ENCODE peak calls at places on chromosomes 2 and 18, in nine cellular contexts. I is IMR-90, B is gastrocnemius medialis, M is upper lobe of left lung, S is heart left ventricle, Y is stomach, X is A549, D is GM12891, Q is body of pancreas. V is an unnamed sample.

GRCh38 chr2:81194581-81194980 is 890.0 kb upstream of the LRRTM1 start:
- DNase-seq in I (no peak), B (no peak), M (no peak), S (peak), Y (no peak), X (no peak), D (no peak), Q (no peak), V (no peak)

GRCh38 chr2:128799736-128800135 is 481.1 kb upstream of the HS6ST1 start:
- DNase-seq in I (no peak), B (no peak), M (peak), S (no peak), Y (no peak), X (no peak), D (no peak), Q (no peak), V (no peak)

GRCh38 chr2:197965756-197966155 is 161.4 kb downstream of the PLCL1 start:
- DNase-seq in I (no peak), B (no peak), M (no peak), S (no peak), Y (no peak), X (no peak), D (no peak), Q (no peak), V (no peak)

GRCh38 chr2:241879326-241879725 is 9.8 kb downstream of the RTP5 start:
- DNase-seq in I (no peak), B (no peak), M (no peak), S (peak), Y (no peak), X (no peak), D (no peak), Q (no peak), V (no peak)

GRCh38 chr18:36045241-36045999 is 21.9 kb downstream of the RPRD1A start:
- DNase-seq in I (no peak), B (no peak), M (no peak), S (no peak), Y (no peak), X (no peak), D (no peak), Q (no peak), V (no peak)

GRCh38 chr18:67525328-67526110 is 9.0 kb upstream of the DSEL start:
- DNase-seq in I (peak), B (peak), M (peak), S (no peak), Y (peak), X (peak), D (no peak), Q (peak), V (no peak)

GRCh38 chr2:85649201-85650190 is 18.5 kb downstream of the SFTPB start:
- DNase-seq in I (peak), B (no peak), M (no peak), S (no peak), Y (no peak), X (peak), D (no peak), Q (no peak), V (no peak)

GRCh38 chr2:8406271-8406670 is 275.6 kb upstream of the ID2 start:
- DNase-seq in I (peak), B (no peak), M (no peak), S (no peak), Y (no peak), X (no peak), D (no peak), Q (no peak), V (no peak)

GRCh38 chr18:323253-323622 is 55.4 kb upstream of the THOC1 start:
- DNase-seq in I (peak), B (no peak), M (no peak), S (no peak), Y (no peak), X (peak), D (no peak), Q (no peak), V (no peak)

GRCh38 chr2:18824915-18825314 is 235.5 kb upstream of the NT5C1B start:
- DNase-seq in I (no peak), B (no peak), M (no peak), S (no peak), Y (no peak), X (no peak), D (no peak), Q (no peak), V (no peak)

GRCh38 chr2:162839419-162839818 is 852 bp upstream of the KCNH7 start:
- DNase-seq in I (no peak), B (no peak), M (peak), S (no peak), Y (no peak), X (no peak), D (no peak), Q (no peak), V (no peak)

GRCh38 chr2:85584354-85584856 is at the start of gene VAMP5:
- DNase-seq in I (no peak), B (no peak), M (no peak), S (peak), Y (peak), X (no peak), D (peak), Q (no peak), V (peak)

GRCh38 chr2:223993634-223994232 is 36.5 kb downstream of the MRPL44 start:
- DNase-seq in I (peak), B (no peak), M (peak), S (no peak), Y (peak), X (peak), D (peak), Q (peak), V (peak)

GRCh38 chr18:27546991-27547390 is 361.9 kb upstream of the CHST9 start:
- DNase-seq in I (no peak), B (no peak), M (no peak), S (no peak), Y (no peak), X (no peak), D (no peak), Q (no peak), V (no peak)

GRCh38 chr2:32119161-32119560 is 46.5 kb upstream of the SLC30A6 start:
- DNase-seq in I (no peak), B (no peak), M (no peak), S (no peak), Y (no peak), X (no peak), D (no peak), Q (no peak), V (no peak)

GRCh38 chr2:191582355-191582754 is 95.6 kb upstream of the NABP1 start:
- DNase-seq in I (peak), B (no peak), M (no peak), S (no peak), Y (no peak), X (peak), D (no peak), Q (no peak), V (no peak)

GRCh38 chr2:57892920-57893319 is 153.7 kb upstream of the VRK2 start:
- DNase-seq in I (no peak), B (no peak), M (no peak), S (no peak), Y (no peak), X (no peak), D (no peak), Q (no peak), V (no peak)

GRCh38 chr18:69787825-69788547 is 159.7 kb downstream of the CD226 start:
- DNase-seq in I (peak), B (no peak), M (peak), S (no peak), Y (no peak), X (peak), D (no peak), Q (no peak), V (no peak)

GRCh38 chr2:12619975-12620374 is 96.8 kb upstream of the TRIB2 start:
- DNase-seq in I (peak), B (no peak), M (no peak), S (no peak), Y (no peak), X (no peak), D (no peak), Q (peak), V (no peak)

GRCh38 chr2:232929303-232930123 is 59.4 kb downstream of the SNORC start:
- DNase-seq in I (no peak), B (no peak), M (no peak), S (no peak), Y (no peak), X (no peak), D (no peak), Q (no peak), V (no peak)

GRCh38 chr2:191571163-191571769 is 106.7 kb upstream of the NABP1 start:
- DNase-seq in I (peak), B (no peak), M (no peak), S (no peak), Y (no peak), X (peak), D (no peak), Q (peak), V (peak)

GRCh38 chr2:32947076-32947483 is 327 bp downstream of the LTBP1 start:
- DNase-seq in I (no peak), B (no peak), M (no peak), S (peak), Y (no peak), X (peak), D (peak), Q (no peak), V (peak)

GRCh38 chr2:237625216-237625705 is 2.1 kb upstream of the LRRFIP1 start:
- DNase-seq in I (no peak), B (peak), M (peak), S (no peak), Y (no peak), X (no peak), D (no peak), Q (peak), V (no peak)

GRCh38 chr18:66168834-66169233 is 418.0 kb downstream of the CDH7 start:
- DNase-seq in I (no peak), B (no peak), M (no peak), S (no peak), Y (no peak), X (no peak), D (no peak), Q (peak), V (no peak)

GRCh38 chr18:48551100-48551499 is 12.3 kb downstream of the CTIF start:
- DNase-seq in I (no peak), B (no peak), M (no peak), S (no peak), Y (no peak), X (no peak), D (no peak), Q (no peak), V (no peak)

GRCh38 chr2:202911513-202912341 is at the start of the genes CARF and WDR12:
- DNase-seq in I (peak), B (peak), M (peak), S (peak), Y (peak), X (peak), D (peak), Q (peak), V (peak)

GRCh38 chr2:132776271-132776670 is 106.3 kb upstream of the LYPD1 start:
- DNase-seq in I (no peak), B (no peak), M (no peak), S (no peak), Y (no peak), X (no peak), D (no peak), Q (no peak), V (no peak)

GRCh38 chr2:138125306-138125900 is 161.1 kb downstream of the HNMT start:
- DNase-seq in I (no peak), B (no peak), M (no peak), S (no peak), Y (no peak), X (no peak), D (no peak), Q (no peak), V (no peak)

GRCh38 chr2:12303181-12304030 is 413.3 kb upstream of the TRIB2 start:
- DNase-seq in I (peak), B (no peak), M (no peak), S (no peak), Y (no peak), X (no peak), D (no peak), Q (no peak), V (no peak)

GRCh38 chr2:50786345-50786744 is 245.6 kb downstream of the NRXN1 start:
- DNase-seq in I (no peak), B (no peak), M (no peak), S (no peak), Y (no peak), X (no peak), D (no peak), Q (no peak), V (no peak)

GRCh38 chr2:24763843-24764242 is 29.3 kb downstream of the PTRHD1 start:
- DNase-seq in I (no peak), B (no peak), M (no peak), S (no peak), Y (no peak), X (no peak), D (no peak), Q (no peak), V (no peak)

GRCh38 chr18:21741511-21742322 is 1.1 kb downstream of the MIB1 start:
- DNase-seq in I (peak), B (no peak), M (peak), S (peak), Y (peak), X (peak), D (no peak), Q (peak), V (peak)

GRCh38 chr2:234953116-234954031 is 1.6 kb downstream of the SH3BP4 start:
- DNase-seq in I (no peak), B (no peak), M (peak), S (no peak), Y (peak), X (no peak), D (no peak), Q (peak), V (no peak)

GRCh38 chr2:106970471-106971261 is 84.7 kb upstream of the ST6GAL2 start:
- DNase-seq in I (peak), B (no peak), M (no peak), S (no peak), Y (no peak), X (peak), D (no peak), Q (no peak), V (no peak)

GRCh38 chr2:64538764-64539433 is 14.8 kb downstream of the AFTPH start:
- DNase-seq in I (peak), B (no peak), M (no peak), S (no peak), Y (no peak), X (no peak), D (no peak), Q (no peak), V (no peak)

GRCh38 chr2:59184281-59185020 is 943.3 kb upstream of the FANCL start:
- DNase-seq in I (no peak), B (no peak), M (no peak), S (no peak), Y (no peak), X (no peak), D (no peak), Q (no peak), V (no peak)

DNA sequence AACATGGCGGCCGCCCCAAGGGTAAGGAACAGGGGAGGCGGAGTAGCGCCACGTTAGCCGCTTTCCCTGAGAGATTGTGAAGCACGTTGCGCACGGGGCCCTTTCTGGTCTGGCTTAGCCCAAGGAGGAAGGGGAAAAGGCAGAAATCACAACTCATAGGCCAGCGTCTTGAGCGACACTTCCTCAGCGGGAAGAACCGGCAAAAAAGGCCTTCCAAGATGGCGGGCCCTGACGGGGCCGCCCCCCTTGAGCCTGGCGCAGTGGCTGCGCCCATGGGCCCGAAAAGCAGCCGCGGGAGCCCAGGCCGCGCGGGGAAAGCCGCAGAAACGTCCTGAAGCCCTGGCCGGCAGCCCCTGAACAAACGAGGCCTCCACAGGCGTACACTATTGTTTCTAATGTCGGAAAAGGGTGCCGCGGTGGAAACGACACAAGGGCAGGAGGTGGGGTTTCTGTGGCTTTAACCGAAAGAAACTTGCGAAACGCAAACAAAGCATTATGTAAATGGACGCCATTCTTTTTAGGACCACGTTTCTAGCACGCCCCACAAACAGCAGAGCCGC is 919 bp upstream of the PCBP1 start:
- DNase-seq in I (peak), B (peak), M (peak), S (peak), Y (peak), X (peak), D (no peak), Q (peak), V (peak)
- TF ChIP-seq POLR2A in I (peak), B (no peak), M (no peak), S (no peak), Y (no peak), X (peak), D (peak), Q (no peak), V (peak)

GRCh38 chr2:156334496-156335478 is 2.3 kb upstream of the NR4A2 start:
- DNase-seq in I (peak), B (peak), M (peak), S (peak), Y (peak), X (peak), D (no peak), Q (peak), V (peak)
- TF ChIP-seq POLR2A in I (peak), B (peak), M (peak), S (peak), Y (peak), X (peak), D (no peak), Q (peak), V (peak)

GRCh38 chr2:74843371-74844298 is 9.7 kb downstream of the HK2 start:
- DNase-seq in I (peak), B (no peak), M (peak), S (no peak), Y (no peak), X (no peak), D (no peak), Q (peak), V (peak)
- TF ChIP-seq POLR2A in I (no peak), B (peak), M (no peak), S (no peak), Y (no peak), X (no peak), D (no peak), Q (no peak), V (no peak)

DNA sequence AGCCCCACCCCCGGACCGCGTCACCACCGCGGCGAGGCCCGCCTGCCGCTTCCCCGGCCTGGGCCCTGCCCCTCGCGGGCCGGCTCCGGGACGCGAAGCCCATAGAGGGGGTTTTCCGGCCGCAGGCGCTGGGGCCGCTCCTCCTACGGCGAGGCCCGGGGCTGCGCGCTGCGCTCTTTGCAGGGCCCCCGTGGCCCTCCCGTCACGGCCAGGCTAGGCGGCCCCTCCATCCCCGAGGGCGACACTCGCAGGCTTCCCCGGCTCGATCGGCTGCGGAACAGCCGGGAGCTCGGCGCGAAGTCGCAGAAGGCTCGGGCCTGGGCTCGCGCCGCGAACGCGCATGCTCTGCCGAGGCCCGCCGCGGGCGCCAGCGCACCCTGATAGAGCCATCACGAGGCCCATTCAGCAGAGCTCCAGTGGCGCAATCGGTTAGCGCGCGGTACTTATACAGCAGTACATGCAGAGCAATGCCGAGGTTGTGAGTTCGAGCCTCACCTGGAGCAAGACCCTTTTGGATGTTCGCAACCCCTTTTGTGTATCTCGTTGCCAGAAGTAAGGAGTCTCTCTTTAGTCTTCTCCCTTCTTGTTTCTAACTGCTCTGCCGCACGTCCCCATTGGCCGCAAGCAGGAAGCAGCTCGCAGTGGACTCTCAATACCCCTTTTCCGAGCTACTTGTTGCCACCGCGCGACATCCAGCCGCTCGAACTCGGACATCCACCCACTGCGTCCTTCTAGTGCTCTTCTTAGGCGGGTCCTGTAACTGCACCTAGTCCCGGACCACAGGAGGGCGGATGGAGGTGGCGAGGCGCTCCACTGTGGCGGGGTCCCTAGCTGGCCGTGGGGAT is 18.0 kb upstream of the HAAO start:
- DNase-seq in I (peak), B (peak), M (peak), S (peak), Y (peak), X (peak), D (peak), Q (peak), V (peak)
- TF ChIP-seq POLR2A in I (peak), B (peak), M (peak), S (peak), Y (peak), X (peak), D (peak), Q (peak), V (peak)

DNA sequence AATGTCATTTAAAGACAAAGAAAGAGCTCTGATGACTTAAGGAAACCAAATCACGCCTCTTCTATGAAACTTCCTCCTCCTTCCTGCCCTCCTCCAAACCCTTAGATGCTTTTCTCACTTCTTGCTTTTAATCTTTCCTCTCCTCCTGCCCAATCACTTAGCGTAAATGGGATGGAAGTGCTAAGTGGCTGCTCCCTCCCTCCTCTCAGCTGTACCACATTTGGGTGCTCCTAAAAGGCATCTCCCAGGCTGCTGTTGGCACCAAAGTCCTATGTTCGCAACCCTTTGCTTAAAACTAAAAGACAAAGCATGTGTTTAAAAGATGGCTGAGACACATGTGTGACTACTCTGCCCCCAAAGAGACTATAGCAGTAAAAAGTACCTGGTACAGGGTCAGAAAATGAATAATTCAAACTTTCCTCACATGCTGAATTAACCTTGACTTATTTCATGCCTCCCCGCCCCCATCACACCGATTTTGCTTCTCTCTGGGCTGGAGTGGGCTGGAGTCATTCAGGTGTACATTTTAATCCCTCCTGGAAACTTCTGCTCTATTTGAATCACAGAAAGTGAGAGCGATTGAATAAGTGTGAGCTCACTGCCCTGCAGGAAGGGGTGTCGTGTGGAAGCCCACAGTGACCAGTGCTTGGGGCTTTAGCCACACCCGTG is 59.2 kb upstream of the KLF7 start:
- DNase-seq in I (no peak), B (no peak), M (no peak), S (no peak), Y (no peak), X (no peak), D (no peak), Q (no peak), V (no peak)
- TF ChIP-seq POLR2A in I (no peak), B (no peak), M (no peak), S (no peak), Y (no peak), X (no peak), D (no peak), Q (no peak), V (no peak)